ENCODE peak calls at places on chromosomes 2 and 18, in four cellular contexts. R, G, Q and I are unnamed samples.

GRCh38 chr2:108315408-108316193 is 26.9 kb downstream of the SULT1C2 start:
- DNase-seq in Q (peak; percentile 54), R (no peak), G (no peak), I (peak; percentile 54)

GRCh38 chr2:213227458-213227857 is 56.8 kb upstream of the SPAG16 start:
- DNase-seq in Q (no peak), G (no peak), R (no peak), I (no peak)

GRCh38 chr18:57353940-57354461 is 1.6 kb downstream of the ST8SIA3 start:
- DNase-seq in G (peak; percentile 64), R (no peak), Q (no peak), I (peak; percentile 85)

GRCh38 chr2:160334028-160334729 is 134.1 kb upstream of the ITGB6 start:
- DNase-seq in R (no peak), G (peak; percentile 91), Q (peak; percentile 91), I (no peak)

GRCh38 chr18:52287151-52287550 is 52.8 kb upstream of the DCC start:
- DNase-seq in G (no peak), R (no peak), Q (no peak), I (no peak)

GRCh38 chr18:44182363-44182762 is 498.3 kb upstream of the SETBP1 start:
- DNase-seq in R (no peak), Q (no peak), G (no peak), I (no peak)

GRCh38 chr2:161358838-161359237 is 50.6 kb downstream of the PSMD14 start:
- DNase-seq in G (no peak), Q (no peak), R (no peak), I (no peak)

GRCh38 chr2:122191331-122191730 is 435.9 kb downstream of the TSN start:
- DNase-seq in R (peak; percentile 2), G (peak; percentile 47), Q (peak; percentile 77), I (peak; percentile 74)

GRCh38 chr2:238406998-238407285 is 19.8 kb upstream of the ASB1 start:
- DNase-seq in R (no peak), G (no peak), Q (no peak), I (no peak)

GRCh38 chr2:237162959-237163358 is 77.3 kb downstream of the COPS8 start:
- DNase-seq in R (no peak), G (no peak), Q (no peak), I (no peak)

GRCh38 chr18:23619388-23619873 is 33.1 kb upstream of the NPC1 start:
- DNase-seq in R (no peak), Q (no peak), G (peak; percentile 55), I (peak; percentile 64)

GRCh38 chr2:21381421-21381820 is 257.7 kb downstream of the TDRD15 start:
- DNase-seq in R (no peak), G (no peak), Q (no peak), I (no peak)

GRCh38 chr2:172427990-172428840 is 829 bp downstream of the ITGA6 start:
- DNase-seq in Q (peak; percentile 56), G (peak; percentile 60), R (no peak), I (peak; percentile 62)

GRCh38 chr2:133591164-133591563 is 22.9 kb upstream of the NCKAP5 start:
- DNase-seq in R (no peak), G (peak; percentile 30), Q (no peak), I (peak; percentile 38)

GRCh38 chr2:106581755-106582430 is 94.7 kb downstream of the CD8B2 start:
- DNase-seq in R (peak; percentile 45), G (peak; percentile 91), Q (peak; percentile 46), I (peak; percentile 84)

GRCh38 chr2:228747478-228747877 is 523.6 kb downstream of the PID1 start:
- DNase-seq in R (no peak), G (no peak), Q (peak; percentile 25), I (no peak)

GRCh38 chr2:42964444-42965081 is 172.2 kb upstream of the HAAO start:
- DNase-seq in G (peak; percentile 97), R (no peak), Q (peak; percentile 78), I (peak; percentile 61)

GRCh38 chr2:10498525-10499274 is 50.6 kb upstream of the ODC1 start:
- DNase-seq in R (no peak), G (no peak), Q (no peak), I (no peak)

GRCh38 chr2:128681351-128681906 is 362.8 kb upstream of the HS6ST1 start:
- DNase-seq in Q (no peak), G (no peak), R (no peak), I (no peak)

GRCh38 chr18:30987479-30988241 is 54.9 kb downstream of the DSC3 start:
- DNase-seq in G (peak; percentile 2), Q (peak; percentile 96), R (peak; percentile 83), I (peak; percentile 69)

GRCh38 chr2:16717477-16717876 is 51.8 kb upstream of the CYRIA start:
- DNase-seq in R (no peak), Q (no peak), G (no peak), I (no peak)

GRCh38 chr2:14634885-14635871 is 2.7 kb downstream of the LRATD1 start:
- DNase-seq in R (no peak), Q (peak; percentile 82), G (peak; percentile 79), I (peak; percentile 75)
- TF ChIP-seq EZH2 in R (no peak), Q (no peak), G (no peak), I (no peak)

GRCh38 chr2:95327861-95328260 is 30.7 kb downstream of the KCNIP3 start:
- DNase-seq in Q (no peak), R (no peak), G (no peak), I (no peak)

GRCh38 chr2:95328386-95329125 is 31.4 kb downstream of the KCNIP3 start:
- DNase-seq in Q (no peak), R (no peak), G (peak; percentile 55), I (no peak)

GRCh38 chr2:95325590-95326432 is 28.7 kb downstream of the KCNIP3 start:
- DNase-seq in R (no peak), Q (no peak), G (no peak), I (no peak)

GRCh38 chr2:95325026-95325425 is 27.9 kb downstream of the KCNIP3 start:
- DNase-seq in Q (no peak), R (no peak), G (no peak), I (no peak)

DNA sequence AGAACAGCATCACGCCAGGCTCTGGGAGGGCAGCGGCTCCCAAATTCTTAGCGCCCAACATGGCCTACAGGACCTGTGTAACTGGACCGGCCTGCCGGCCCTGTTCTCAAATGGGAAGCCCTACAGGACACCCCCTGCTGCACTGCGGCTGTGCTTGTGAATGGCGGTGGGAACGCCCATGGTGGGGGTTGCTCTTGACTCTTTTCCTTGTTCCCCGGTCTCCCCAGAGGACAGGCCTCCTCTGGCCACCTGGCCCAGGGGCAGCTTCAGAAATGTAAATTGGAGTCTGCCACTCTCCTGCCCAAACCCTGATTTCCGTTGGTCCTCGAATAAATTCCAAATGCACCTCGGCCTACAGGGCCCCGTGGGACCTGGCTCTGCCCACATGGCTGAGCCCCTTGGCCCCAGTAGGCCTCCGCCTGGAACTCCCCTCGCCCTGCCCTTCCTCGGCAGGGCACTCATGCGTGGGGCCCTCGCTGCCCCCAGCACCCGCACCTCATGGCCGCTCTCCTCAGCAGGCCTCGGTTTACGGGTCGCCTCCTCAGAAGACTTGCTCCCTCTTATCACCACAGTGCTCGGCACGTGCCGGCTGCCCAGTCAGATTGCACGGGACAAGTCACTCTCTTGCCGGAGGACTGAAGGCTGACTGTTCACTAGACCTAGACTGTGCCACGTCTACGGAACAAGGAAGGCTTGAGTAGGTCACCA is 29.4 kb downstream of the KCNIP3 start:
- DNase-seq in Q (no peak), R (no peak), G (no peak), I (no peak)
- H3K9me3 ChIP-seq in Q (no peaks in the 10 kb centered on the region), R (no peaks in the 10 kb centered on the region), G (no peaks in the 10 kb centered on the region), I (no peaks in the 10 kb centered on the region)

DNA sequence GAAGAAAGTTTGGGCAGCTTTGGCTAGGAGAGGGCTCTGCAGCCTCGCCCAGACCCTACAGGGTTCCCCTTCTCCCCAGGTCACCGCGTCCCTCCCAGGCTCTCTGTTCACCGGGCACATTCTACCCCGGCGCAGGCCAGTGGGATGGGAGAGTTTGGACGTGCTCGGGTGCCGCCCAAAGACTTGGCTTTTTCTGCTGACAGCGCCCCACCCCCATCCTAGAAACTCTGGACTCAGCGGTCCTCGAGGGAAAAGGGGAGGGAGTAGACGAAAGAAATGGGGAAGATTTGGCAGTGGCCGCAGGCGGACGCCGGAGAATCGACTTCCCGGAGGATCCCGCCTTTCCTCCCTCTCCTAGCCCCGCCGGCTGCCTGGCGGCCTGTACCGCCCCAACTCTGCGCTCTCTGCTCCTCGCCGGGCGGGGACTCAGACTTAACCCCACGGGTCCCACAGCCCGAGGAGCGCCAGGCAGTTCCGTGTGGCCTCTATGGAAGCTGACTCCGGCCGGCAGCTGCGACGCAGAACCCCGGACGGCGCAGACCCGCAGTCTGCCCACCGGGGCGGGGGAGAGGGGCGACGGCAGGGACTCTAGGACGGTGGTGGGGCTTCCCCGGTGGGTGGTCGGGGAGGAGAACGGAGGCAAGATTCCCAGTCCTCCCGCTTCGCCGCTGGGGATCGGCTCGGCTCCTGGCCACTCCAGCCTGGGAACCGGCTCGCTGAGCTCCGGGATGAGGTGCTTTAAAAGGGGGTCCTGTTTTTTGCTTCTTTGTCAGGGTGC is 865 bp upstream of the SIX2 start:
- DNase-seq in G (peak; percentile 83), Q (peak; percentile 75), R (no peak), I (peak; percentile 68)
- TF ChIP-seq EZH2phosphoT487 in G (no peak), Q (no peak), R (no peak), I (no peak)

GRCh38 chr2:222303828-222304736 is 5.3 kb upstream of the PAX3 start:
- DNase-seq in Q (no peak), R (no peak), G (no peak), I (no peak)
- TF ChIP-seq EZH2 in Q (no peak), R (no peak), G (peak; percentile 17), I (peak; percentile 23)

GRCh38 chr2:190137561-190137960 is 75.0 kb upstream of the MSTN start:
- DNase-seq in Q (no peak), G (peak; percentile 65), R (no peak), I (no peak)
- H3K9me3 ChIP-seq in Q (peaks cover 5% of the 10 kb centered on the region), G (no peaks in the 10 kb centered on the region), R (no peaks in the 10 kb centered on the region), I (no peaks in the 10 kb centered on the region)

GRCh38 chr2:54523336-54523959 is 67.3 kb downstream of the SPTBN1 start:
- DNase-seq in G (peak; percentile 32), Q (no peak), R (no peak), I (no peak)
- TF ChIP-seq EZH2phosphoT487 in G (no peak), Q (no peak), R (no peak), I (no peak)